ENCODE peak calls at places on chromosomes 13 and 19, in nine cellular contexts. V, T, Y, N, H, A, X, O and C are unnamed samples. For H3K27me3, the result is how much of the 10 kb centered on the place peaks cover.

GRCh38 chr19:18290250-18291018 is 9.0 kb upstream of the JUND start:
- DNase-seq in O (no peak), X (peak), A (peak), N (peak), V (no peak), T (no peak), Y (no peak), H (no peak), C (peak)

GRCh38 chr13:30151398-30151797 is 156.0 kb downstream of the KATNAL1 start:
- DNase-seq in H (no peak), A (no peak), X (no peak), N (no peak), Y (no peak), T (no peak), V (no peak), O (no peak), C (no peak)

GRCh38 chr13:18212873-18213272 is 968.8 kb downstream of the TUBA3C start:
- DNase-seq in Y (no peak), V (no peak), X (no peak), T (peak), O (no peak), A (no peak), H (no peak), N (no peak), C (no peak)

GRCh38 chr19:52638601-52639000 is 446 bp upstream of the ZNF83 start:
- DNase-seq in H (no peak), X (no peak), Y (no peak), N (peak), V (peak), T (peak), O (no peak), A (no peak), C (peak)

GRCh38 chr13:23794267-23795161 is 94.7 kb downstream of the MIPEP start:
- DNase-seq in H (no peak), X (no peak), O (no peak), V (no peak), A (no peak), T (no peak), Y (no peak), N (no peak), C (no peak)

GRCh38 chr19:3013261-3013725 is 15.8 kb downstream of the TLE2 start:
- DNase-seq in O (no peak), H (no peak), Y (no peak), T (no peak), A (no peak), X (no peak), N (no peak), V (no peak), C (no peak)

GRCh38 chr13:50122465-50122864 is 107.2 kb downstream of the KCNRG start:
- DNase-seq in V (no peak), O (no peak), T (peak), A (no peak), Y (no peak), N (peak), X (peak), H (no peak), C (no peak)

GRCh38 chr19:10501971-10502523 is 1.1 kb downstream of the KEAP1 start:
- DNase-seq in T (peak), O (no peak), A (peak), V (peak), Y (no peak), H (peak), N (peak), X (peak), C (peak)

GRCh38 chr13:104678161-104678560 is 1611.9 kb upstream of the SLC10A2 start:
- DNase-seq in T (no peak), O (no peak), X (no peak), V (no peak), Y (no peak), H (no peak), N (no peak), A (no peak), C (no peak)

GRCh38 chr13:113074401-113074800 is 31.2 kb upstream of the F7 start:
- DNase-seq in N (no peak), H (no peak), Y (no peak), O (no peak), X (no peak), T (no peak), V (peak), A (no peak), C (no peak)

GRCh38 chr19:39413903-39414608 is 1.6 kb downstream of the PLEKHG2 start:
- DNase-seq in N (peak), V (peak), Y (no peak), A (no peak), T (peak), O (no peak), H (no peak), X (no peak), C (peak)

GRCh38 chr13:46683879-46684278 is 113.1 kb downstream of the ESD start:
- DNase-seq in Y (no peak), O (no peak), V (no peak), H (no peak), X (no peak), N (no peak), A (no peak), T (no peak), C (no peak)

GRCh38 chr19:33302974-33303790 is 848 bp upstream of the CEBPA start:
- DNase-seq in T (peak), N (peak), H (peak), X (peak), O (no peak), A (peak), Y (no peak), V (peak), C (peak)

GRCh38 chr13:44713793-44714469 is 137.8 kb upstream of the TSC22D1 start:
- DNase-seq in N (no peak), Y (no peak), O (peak), H (no peak), A (no peak), V (no peak), X (no peak), T (no peak), C (no peak)

GRCh38 chr13:49457221-49457620 is 13.1 kb downstream of the SETDB2 start:
- DNase-seq in O (no peak), X (no peak), Y (no peak), N (no peak), H (no peak), A (no peak), T (no peak), V (no peak), C (no peak)

GRCh38 chr19:35115538-35115951 is at the start of gene FXYD3:
- DNase-seq in Y (no peak), V (no peak), X (no peak), O (no peak), T (no peak), H (no peak), A (peak), N (no peak), C (peak)

GRCh38 chr19:10885241-10886169 is 14.2 kb downstream of the CARM1 start:
- DNase-seq in T (peak), V (no peak), Y (no peak), N (no peak), A (no peak), H (no peak), X (no peak), O (no peak), C (no peak)

GRCh38 chr19:17332677-17333581 is 1.7 kb downstream of the ANO8 start:
- DNase-seq in H (no peak), A (no peak), X (peak), O (peak), N (peak), T (peak), Y (no peak), V (peak), C (no peak)

GRCh38 chr19:44637390-44637764 is 6.3 kb upstream of the PVR start:
- DNase-seq in X (no peak), Y (no peak), H (no peak), V (no peak), A (no peak), T (no peak), O (no peak), N (no peak), C (no peak)

GRCh38 chr13:74131206-74131605 is 3.0 kb downstream of the KLF12 start:
- DNase-seq in T (no peak), A (no peak), O (no peak), H (no peak), X (no peak), Y (no peak), N (no peak), V (no peak), C (no peak)

GRCh38 chr13:83881031-83881727 is 1.1 kb downstream of the SLITRK1 start:
- DNase-seq in T (peak), X (no peak), N (no peak), O (no peak), H (no peak), V (no peak), A (no peak), Y (no peak), C (no peak)
- H3K27me3 ChIP-seq in T (half or more), X (under half), N (under half), O (under half), H (under half), V (under half), A (half or more), Y (under half), C (under half)

DNA sequence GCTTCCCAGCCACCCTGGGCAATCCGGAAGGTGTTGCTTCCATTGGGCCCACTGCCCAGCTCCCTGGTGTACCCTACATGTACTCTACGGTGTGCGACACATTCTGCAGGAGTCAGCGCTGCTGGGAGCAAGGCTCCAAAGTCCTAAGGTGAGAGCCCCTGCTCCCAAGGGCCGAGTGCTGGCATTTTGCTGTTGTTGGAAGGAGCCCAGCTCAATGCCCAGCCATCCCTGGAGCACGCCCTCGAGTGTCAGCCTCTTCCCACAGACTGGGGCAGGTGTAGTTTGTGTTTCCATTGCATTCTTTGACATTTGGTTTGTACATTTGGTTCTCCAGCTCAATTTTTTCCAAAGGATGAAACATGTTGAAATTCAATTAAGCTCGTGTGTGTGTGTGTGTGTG is 64.6 kb downstream of the GGACT start:
- DNase-seq in A (no peak), V (no peak), H (no peak), N (no peak), Y (no peak), X (no peak), O (no peak), T (no peak), C (no peak)
- H3K4me3 ChIP-seq in A (no peak), V (no peak), H (no peak), N (no peak), Y (no peak), X (no peak), O (no peak), T (no peak), C (no peak)

DNA sequence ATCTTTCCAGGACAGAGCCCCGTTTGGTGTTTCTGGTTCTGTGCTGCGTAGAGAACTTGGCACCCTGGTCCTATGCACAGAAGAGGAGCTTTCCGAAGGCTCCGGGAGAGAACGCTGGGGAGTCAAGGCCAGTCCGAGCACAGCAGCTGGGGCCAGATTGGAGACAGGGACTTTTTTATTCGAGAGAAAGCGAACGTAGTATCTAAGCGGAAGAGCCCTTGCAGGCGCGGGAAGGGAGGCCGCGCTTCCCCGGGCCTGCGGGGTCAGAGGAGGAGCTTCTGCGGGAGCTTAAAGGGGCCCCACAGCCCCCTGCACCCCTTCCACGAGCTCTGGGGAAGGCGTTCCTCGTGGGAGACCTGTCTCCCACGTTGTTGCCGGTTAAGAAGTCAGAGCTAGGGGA is 48.6 kb upstream of the ARHGEF7 start:
- DNase-seq in A (no peak), O (no peak), V (peak), N (no peak), X (no peak), H (no peak), Y (peak), T (peak), C (no peak)
- TF ChIP-seq POLR2AphosphoS5 in A (no peak), O (no peak), V (no peak), N (no peak), X (no peak), H (no peak), Y (no peak), T (no peak), C (no peak)

DNA sequence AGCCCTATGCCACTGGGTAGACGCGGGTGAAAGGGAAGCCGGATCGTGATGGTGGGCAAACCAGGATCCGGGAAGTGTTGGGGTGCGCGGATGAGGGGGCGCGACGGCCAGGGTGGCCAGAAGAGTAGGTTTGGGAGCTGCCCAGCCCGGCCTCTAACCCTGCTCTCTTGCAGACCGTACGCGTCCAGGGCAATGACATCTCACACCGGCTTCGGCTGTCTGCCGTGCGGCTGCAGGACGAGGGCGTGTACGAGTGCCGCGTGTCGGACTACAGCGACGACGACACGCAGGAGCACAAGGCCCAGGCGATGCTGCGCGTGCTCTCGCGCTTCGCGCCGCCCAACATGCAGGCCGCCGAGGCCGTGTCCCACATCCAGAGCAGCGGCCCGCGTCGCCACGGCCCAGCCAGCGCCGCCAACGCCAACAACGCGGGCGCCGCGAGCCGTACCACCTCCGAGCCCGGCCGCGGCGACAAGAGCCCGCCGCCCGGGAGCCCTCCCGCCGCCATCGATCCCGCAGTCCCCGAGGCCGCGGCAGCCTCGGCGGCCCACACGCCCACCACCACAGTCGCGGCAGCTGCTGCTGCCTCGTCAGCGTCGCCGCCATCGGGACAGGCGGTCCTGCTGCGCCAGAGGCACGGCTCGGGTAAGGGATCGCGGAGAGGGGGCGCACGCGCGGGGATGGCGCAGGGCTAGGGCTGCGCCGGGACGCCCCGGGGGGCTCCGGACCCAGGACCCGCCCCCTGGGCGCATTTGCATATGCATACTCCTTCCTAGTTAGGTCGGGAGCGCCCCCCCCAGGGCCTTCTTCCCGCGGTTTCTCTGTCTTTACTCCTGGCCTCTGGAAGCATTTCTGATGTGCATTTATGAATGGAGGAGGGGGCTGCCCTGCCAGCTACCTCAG is 4.1 kb downstream of the VSTM2B start:
- DNase-seq in V (peak), N (no peak), Y (no peak), T (peak), A (no peak), O (no peak), H (no peak), X (no peak), C (no peak)
- H3K27me3 ChIP-seq in V (under half), N (under half), Y (half or more), T (half or more), A (half or more), O (half or more), H (under half), X (under half), C (half or more)

DNA sequence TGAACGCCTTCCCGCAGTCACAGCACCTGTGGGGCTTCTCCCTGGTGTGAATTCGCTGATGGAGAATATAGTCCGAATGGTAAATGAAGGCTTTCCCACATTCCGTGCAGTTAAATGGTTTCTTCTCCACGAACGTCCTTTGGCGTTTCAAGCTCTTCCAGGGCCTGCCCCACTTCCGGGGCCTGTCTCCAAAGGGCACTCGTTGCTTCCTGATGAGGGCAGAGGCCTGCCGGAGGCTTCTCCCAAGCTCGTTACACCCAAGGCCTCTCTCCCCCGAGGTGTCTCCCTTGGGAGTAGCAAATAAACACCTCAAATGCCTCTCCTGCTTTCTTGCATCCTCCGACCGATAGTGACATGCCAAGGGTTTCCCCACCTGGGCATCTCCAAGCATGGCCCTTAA is 34.3 kb downstream of the ZNF473 start:
- DNase-seq in A (no peak), O (no peak), T (no peak), H (no peak), Y (no peak), N (no peak), X (no peak), V (no peak), C (no peak)
- H3K4me3 ChIP-seq in A (no peak), O (no peak), T (no peak), H (no peak), Y (no peak), N (no peak), X (no peak), V (no peak), C (no peak)

GRCh38 chr13:110915057-110915873 is at the start of gene ANKRD10:
- DNase-seq in Y (peak), T (peak), V (peak), O (peak), A (peak), X (peak), H (peak), N (peak), C (peak)
- TF ChIP-seq POLR2AphosphoS5 in Y (peak), T (peak), V (no peak), O (peak), A (peak), X (peak), H (no peak), N (no peak), C (no peak)

GRCh38 chr19:53910170-53910518 is 1.1 kb downstream of the CACNG7 start:
- DNase-seq in A (no peak), H (no peak), V (no peak), N (no peak), Y (no peak), T (peak), X (no peak), O (no peak), C (no peak)

GRCh38 chr19:53908933-53909415 is at the start of gene CACNG7:
- DNase-seq in N (no peak), Y (no peak), V (no peak), X (no peak), A (no peak), T (peak), O (no peak), H (no peak), C (no peak)

GRCh38 chr19:53908106-53908932 is 759 bp upstream of the CACNG7 start:
- DNase-seq in Y (no peak), A (peak), H (no peak), O (no peak), X (peak), V (peak), N (peak), T (peak), C (no peak)

GRCh38 chr19:53907690-53908089 is 1.4 kb upstream of the CACNG7 start:
- DNase-seq in H (no peak), Y (no peak), T (no peak), X (no peak), A (no peak), O (no peak), V (no peak), N (no peak), C (no peak)

DNA sequence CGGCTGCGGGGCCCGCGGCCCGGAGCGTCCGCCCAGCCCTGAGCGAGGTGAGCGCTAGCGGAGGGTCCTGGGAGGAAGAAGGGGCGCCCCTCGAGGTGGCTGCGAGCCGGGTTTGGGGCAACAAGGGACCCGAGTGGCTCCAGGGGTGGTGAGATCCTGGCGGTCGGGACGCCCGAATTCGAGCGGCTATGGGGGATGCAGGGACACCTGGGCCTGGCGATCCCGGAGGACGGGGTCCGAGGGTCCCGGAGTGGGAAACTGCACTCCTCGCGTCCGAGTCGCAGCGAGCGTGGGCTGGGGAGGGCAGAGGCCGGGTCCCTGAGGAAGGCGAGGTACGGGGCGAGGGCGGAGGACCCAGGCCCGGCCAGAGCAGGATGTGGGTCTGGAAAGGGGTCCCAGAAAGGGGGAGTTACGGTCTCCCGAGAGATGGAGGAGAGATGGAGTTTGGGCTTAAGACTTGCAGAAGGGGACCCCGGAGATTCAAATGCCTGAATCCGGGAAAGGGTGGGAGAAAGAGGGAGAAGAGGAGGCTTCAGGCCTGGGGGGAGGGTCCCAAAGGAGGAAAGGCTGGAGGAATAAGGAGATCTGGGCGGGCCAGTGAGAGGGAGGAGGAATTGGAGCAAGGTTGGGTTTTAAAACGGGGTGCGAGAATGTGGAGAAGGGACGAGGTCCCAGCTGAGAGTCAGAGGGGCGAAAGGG is 542 bp downstream of the CACNG7 start:
- DNase-seq in O (no peak), Y (no peak), N (no peak), A (no peak), X (no peak), V (no peak), H (no peak), T (peak), C (no peak)
- H3K27me3 ChIP-seq in O (under half), Y (half or more), N (half or more), A (half or more), X (under half), V (under half), H (under half), T (under half), C (half or more)

DNA sequence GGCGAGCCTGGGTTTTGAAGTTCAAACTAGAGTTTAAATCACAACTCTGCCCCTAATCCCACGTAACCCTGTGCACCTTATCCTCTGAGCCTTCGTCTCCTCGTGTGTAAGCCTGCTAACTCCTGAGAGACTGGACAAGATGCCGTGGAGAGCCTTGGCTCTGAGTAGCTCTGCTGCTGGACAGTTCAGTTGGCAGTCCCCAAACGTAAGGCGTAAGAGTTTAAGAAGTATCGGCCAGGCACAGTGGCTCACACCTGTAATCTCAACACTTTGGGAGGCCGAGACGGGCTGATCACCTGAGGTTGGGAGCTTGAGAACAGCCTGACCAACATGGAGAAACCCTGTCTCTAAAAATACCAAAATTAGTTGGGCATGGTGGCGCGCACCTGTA is 4.7 kb upstream of the CD79A start:
- DNase-seq in V (no peak), O (no peak), T (no peak), Y (no peak), X (no peak), A (no peak), N (no peak), H (no peak), C (no peak)
- H3K4me3 ChIP-seq in V (no peak), O (no peak), T (no peak), Y (no peak), X (no peak), A (no peak), N (no peak), H (no peak), C (no peak)

GRCh38 chr19:45922281-45922680 is 7.7 kb upstream of the NANOS2 start:
- DNase-seq in Y (no peak), A (no peak), O (peak), V (no peak), X (no peak), T (peak), H (no peak), N (peak), C (no peak)

GRCh38 chr19:45931055-45931454 is 16.5 kb upstream of the NANOS2 start:
- DNase-seq in X (no peak), T (no peak), Y (no peak), A (no peak), O (no peak), V (no peak), N (no peak), H (no peak), C (no peak)

GRCh38 chr19:45929247-45929646 is 14.7 kb upstream of the NANOS2 start:
- DNase-seq in V (no peak), Y (no peak), H (no peak), N (no peak), A (no peak), O (no peak), T (no peak), X (no peak), C (no peak)

GRCh38 chr19:45924891-45925447 is 10.4 kb upstream of the NANOS2 start:
- DNase-seq in T (no peak), N (no peak), X (no peak), A (no peak), H (no peak), V (no peak), O (no peak), Y (no peak), C (no peak)

GRCh38 chr19:45927565-45928261 is 13.1 kb upstream of the NANOS2 start:
- DNase-seq in V (peak), H (peak), N (peak), X (peak), Y (peak), T (peak), O (peak), A (peak), C (peak)
- TF ChIP-seq POLR2AphosphoS5 in V (peak), H (peak), N (peak), X (peak), Y (peak), T (peak), O (peak), A (peak), C (no peak)